ENCODE peak calls at places on chromosomes 16 and 17, in seven cellular contexts. B, T, K, L, Q, P and H are unnamed samples.

GRCh38 chr17:77796201-77796860 is 162.2 kb upstream of the TNRC6C start:
- DNase-seq in T (peak), Q (no peak), P (no peak), B (peak), L (peak), K (peak), H (no peak)

GRCh38 chr17:75629157-75629556 is 4.1 kb upstream of the SMIM5 start:
- DNase-seq in L (no peak), T (no peak), K (no peak), Q (no peak), B (no peak), P (no peak), H (no peak)

GRCh38 chr17:43641416-43641815 is 20.3 kb downstream of the MEOX1 start:
- DNase-seq in T (no peak), B (no peak), Q (no peak), K (no peak), L (no peak), P (no peak), H (no peak)

GRCh38 chr16:86549076-86549892 is 5.8 kb downstream of the MTHFSD start:
- DNase-seq in K (no peak), P (no peak), Q (no peak), B (no peak), T (no peak), L (no peak), H (no peak)

GRCh38 chr17:75731716-75732498 is 10.6 kb downstream of the ITGB4 start:
- DNase-seq in B (no peak), Q (no peak), K (no peak), L (no peak), T (no peak), P (no peak), H (no peak)

GRCh38 chr17:64259436-64259835 is 3.6 kb downstream of the TEX2 start:
- DNase-seq in L (no peak), K (no peak), P (no peak), T (no peak), Q (no peak), B (no peak), H (no peak)

GRCh38 chr17:44360144-44360533 is 3.5 kb downstream of the FAM171A2 start:
- DNase-seq in P (no peak), L (no peak), B (no peak), Q (no peak), T (no peak), K (no peak), H (no peak)

GRCh38 chr16:82370282-82370681 is 200.3 kb upstream of the MPHOSPH6 start:
- DNase-seq in B (no peak), T (no peak), P (no peak), L (no peak), K (no peak), Q (no peak), H (no peak)

GRCh38 chr17:42647778-42648177 is 11.3 kb upstream of the TUBG2 start:
- DNase-seq in L (no peak), T (no peak), P (no peak), K (no peak), Q (no peak), B (no peak), H (no peak)

GRCh38 chr16:86578499-86579267 is at the start of gene FOXL1:
- DNase-seq in T (peak), L (peak), P (no peak), K (no peak), Q (no peak), B (no peak), H (no peak)